ENCODE peak calls at places on chromosomes 11 and 22, in eight cellular contexts. P is PC-3, A is MM.1S, C is GM23338, W is SK-N-SH, E is HCT116, J is neural progenitor cell, M is hepatocyte. B is an unnamed sample.

GRCh38 chr22:25139062-25139461 is 60.6 kb upstream of the CRYBB3 start:
- DNase-seq in P (no peak), W (no peak), C (no peak), M (peak; percentile 59), A (no peak), J (no peak), E (no peak), B (no peak)

GRCh38 chr22:26852176-26852575 is 194.8 kb downstream of the MIAT start:
- DNase-seq in E (no peak), M (no peak), P (no peak), W (no peak), A (no peak), C (peak; percentile 89), J (peak; percentile 72), B (no peak)

GRCh38 chr11:86442420-86442819 is 67.7 kb downstream of the CCDC81 start:
- DNase-seq in W (no peak), M (no peak), A (no peak), E (no peak), P (no peak), J (no peak), C (no peak), B (no peak)

GRCh38 chr22:27219036-27219435 is 561.6 kb downstream of the MIAT start:
- DNase-seq in M (no peak), E (no peak), J (no peak), A (no peak), C (no peak), P (no peak), W (no peak), B (no peak)

GRCh38 chr11:96827164-96827563 is 437.4 kb downstream of the JRKL start:
- DNase-seq in M (peak; percentile 66), C (peak; percentile 52), A (no peak), J (peak; percentile 47), E (no peak), W (peak; percentile 1), P (peak; percentile 12), B (no peak)

GRCh38 chr11:98940913-98941312 is 79.8 kb upstream of the CNTN5 start:
- DNase-seq in P (peak; percentile 64), J (peak; percentile 11), E (no peak), M (peak; percentile 16), W (no peak), C (peak; percentile 68), A (no peak), B (no peak)

GRCh38 chr22:20973634-20974286 is 6.7 kb downstream of the AIFM3 start:
- DNase-seq in A (no peak), P (no peak), C (no peak), M (no peak), J (no peak), W (no peak), E (no peak), B (no peak)

GRCh38 chr11:63699906-63700305 is 18.6 kb downstream of the RTN3 start:
- DNase-seq in E (no peak), A (no peak), M (no peak), J (no peak), C (no peak), P (no peak), W (no peak), B (no peak)

GRCh38 chr11:44785856-44786606 is 59.3 kb downstream of the TSPAN18 start:
- DNase-seq in A (no peak), E (no peak), W (peak; percentile 66), M (no peak), C (peak; percentile 58), J (peak; percentile 41), P (peak; percentile 12), B (peak; percentile 14)

GRCh38 chr11:132312616-132313210 is 942.3 kb downstream of the NTM start:
- DNase-seq in P (no peak), W (peak; percentile 65), A (no peak), E (no peak), C (peak; percentile 83), J (peak; percentile 70), M (no peak), B (peak; percentile 5)

DNA sequence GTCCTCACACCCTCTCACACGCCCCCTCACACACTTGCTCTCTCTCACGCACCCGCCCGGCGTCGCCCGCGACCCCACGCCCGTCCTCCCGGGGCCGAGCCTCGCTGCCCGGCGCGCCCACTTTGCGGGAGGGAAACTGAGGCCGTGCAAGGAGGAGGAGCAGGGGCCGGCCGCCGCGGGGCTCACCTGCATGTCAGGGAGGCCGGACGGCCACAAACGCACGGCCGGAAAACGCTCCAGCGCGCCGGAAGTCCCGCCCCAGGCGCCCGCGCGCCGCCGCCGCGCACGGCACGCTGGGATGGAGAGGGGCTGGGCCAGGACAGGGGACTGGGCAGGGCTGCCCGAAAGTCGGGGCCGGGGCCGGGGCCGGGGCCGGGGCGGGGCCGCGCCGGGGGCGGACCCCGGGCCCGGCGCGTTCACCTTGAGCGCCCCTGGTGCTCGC is at the start of gene CHID1:
- DNase-seq in A (peak; percentile 89), E (peak; percentile 51), C (peak; percentile 94), J (peak; percentile 94), W (peak; percentile 100), M (peak; percentile 94), P (peak; percentile 87), B (peak; percentile 89)
- H2AFZ ChIP-seq in A (peak within 1 kb of the TSS; percentile 98), E (no peak within 1 kb of the TSS), C (peak within 1 kb of the TSS; percentile 96), J (peak within 1 kb of the TSS; percentile 91), W (peak within 1 kb of the TSS; percentile 76), M (peak within 1 kb of the TSS; percentile 94), P (peak within 1 kb of the TSS; percentile 91), B (peak within 1 kb of the TSS; percentile 66)

DNA sequence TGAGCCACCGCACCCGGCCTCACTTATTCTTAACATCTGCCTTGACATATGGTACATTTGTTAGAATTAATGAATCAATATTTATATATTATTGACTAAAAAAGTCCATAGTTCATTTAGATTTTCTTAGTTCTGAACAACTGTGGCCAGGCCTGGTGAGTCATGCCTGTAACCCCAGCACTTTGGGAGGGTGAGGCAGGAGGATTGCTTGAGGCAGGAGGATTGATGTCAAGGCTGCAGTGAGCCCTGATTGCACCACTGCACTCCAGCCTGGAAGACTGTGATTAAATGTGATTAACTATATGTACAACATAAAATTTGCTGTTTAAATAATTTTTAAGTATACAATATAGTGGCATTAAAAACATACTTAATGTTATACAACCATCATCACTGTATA is 5.6 kb downstream of the UVRAG start:
- DNase-seq in W (no peak), A (no peak), E (no peak), J (no peak), C (no peak), P (peak; percentile 40), M (no peak), B (no peak)
- H3K79me2 ChIP-seq in W (peaks cover 91% of the 10 kb centered on the region), A (peaks cover 79% of the 10 kb centered on the region), E (peaks cover 20% of the 10 kb centered on the region), J (peaks cover 81% of the 10 kb centered on the region), C (peaks cover 93% of the 10 kb centered on the region), P (peaks cover 84% of the 10 kb centered on the region), M (peaks cover 98% of the 10 kb centered on the region), B (peaks cover 93% of the 10 kb centered on the region)

DNA sequence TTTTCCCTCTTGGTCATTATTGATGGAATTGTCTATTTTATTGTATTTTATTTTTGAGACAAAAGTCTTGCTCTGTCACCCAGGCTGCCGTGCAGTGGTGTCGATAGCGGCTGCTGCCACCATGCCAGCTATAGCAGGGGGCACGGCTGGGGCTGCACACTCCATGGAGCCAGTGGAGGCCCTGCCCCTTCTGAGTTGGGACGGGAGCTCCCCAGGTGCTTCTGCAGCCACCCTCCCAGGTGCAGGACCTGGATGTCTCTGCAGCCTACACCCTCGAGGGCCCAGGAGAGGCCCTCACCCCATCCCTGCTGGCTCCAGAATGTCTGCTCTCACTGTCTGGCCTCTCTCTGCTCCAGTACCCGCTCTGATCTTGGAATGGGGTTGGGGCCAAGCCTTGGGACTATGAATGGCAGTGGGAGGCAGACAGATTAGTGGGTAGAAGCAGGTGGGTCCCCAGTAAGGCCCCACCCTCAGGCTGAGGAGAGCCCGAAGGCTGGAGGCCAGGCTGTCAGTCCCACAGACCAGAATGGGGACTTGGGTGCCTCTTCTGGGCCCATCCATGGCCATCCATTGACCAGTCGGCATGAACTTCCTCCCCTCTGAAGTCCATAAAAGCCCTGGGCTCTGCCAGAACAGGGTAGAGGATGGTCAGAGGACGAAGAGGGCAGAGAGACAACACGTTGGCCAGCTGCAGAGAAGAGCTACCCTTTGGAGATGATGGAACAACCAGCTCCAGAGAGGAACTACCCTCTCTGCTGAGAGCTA is 49.6 kb upstream of the ATXN10 start:
- DNase-seq in P (no peak), A (no peak), J (no peak), C (no peak), M (no peak), W (no peak), E (no peak), B (no peak)
- TF ChIP-seq EZH2phosphoT487 in P (no peak), A (no peak), J (no peak), C (no peak), M (no peak), W (no peak), E (no peak), B (no peak)

DNA sequence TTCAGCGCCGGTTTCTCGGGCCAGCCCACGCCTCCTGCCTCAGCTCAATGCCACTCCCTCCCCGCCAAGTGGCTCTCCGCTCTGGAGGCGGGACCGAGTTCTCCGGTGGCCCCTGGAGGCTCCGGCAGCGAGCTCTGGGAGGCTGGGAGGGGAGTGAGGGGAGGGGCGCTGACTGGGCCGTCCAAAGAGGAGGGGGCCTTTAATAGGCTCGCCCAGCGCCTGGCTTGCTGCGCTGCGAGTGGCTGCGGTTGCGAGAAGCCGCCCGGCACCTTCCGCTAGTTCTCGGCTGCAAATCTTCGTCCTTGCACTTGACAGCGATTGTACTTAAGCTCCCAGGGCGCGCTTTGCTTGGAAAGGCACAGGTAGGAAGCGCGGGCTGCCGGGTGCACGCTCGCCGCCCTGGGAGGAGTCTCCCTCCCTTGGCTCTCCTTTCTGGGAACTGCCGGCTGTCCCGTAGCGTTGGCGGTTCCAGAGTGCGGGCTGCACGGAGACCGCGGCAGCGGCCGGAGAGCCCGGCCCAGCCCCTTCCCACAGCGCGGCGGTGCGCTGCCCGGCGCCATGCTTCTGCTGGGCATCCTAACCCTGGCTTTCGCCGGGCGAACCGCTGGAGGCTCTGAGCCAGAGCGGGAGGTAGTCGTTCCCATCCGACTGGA is at the start of gene ADAMTS15:
- DNase-seq in C (peak; percentile 95), W (peak; percentile 81), E (peak; percentile 51), P (peak; percentile 97), M (peak; percentile 88), A (peak; percentile 91), J (peak; percentile 93), B (no peak)
- H2AFZ ChIP-seq in C (peak within 1 kb of the TSS; percentile 94), W (peak within 1 kb of the TSS; percentile 92), E (peak within 1 kb of the TSS; percentile 97), P (peak within 1 kb of the TSS; percentile 77), M (peak within 1 kb of the TSS; percentile 40), A (peak within 1 kb of the TSS; percentile 92), J (peak within 1 kb of the TSS; percentile 78), B (no peak within 1 kb of the TSS)

GRCh38 chr11:102192349-102193066 is 82.3 kb downstream of the YAP1 start:
- DNase-seq in M (peak; percentile 57), C (no peak), J (no peak), E (no peak), A (no peak), W (no peak), P (no peak), B (no peak)
- H3K79me2 ChIP-seq in M (peaks cover 55% of the 10 kb centered on the region), C (peaks cover 24% of the 10 kb centered on the region), J (no peaks in the 10 kb centered on the region), E (peaks cover 24% of the 10 kb centered on the region), A (no peaks in the 10 kb centered on the region), W (peaks cover 64% of the 10 kb centered on the region), P (no peaks in the 10 kb centered on the region), B (no peaks in the 10 kb centered on the region)